ENCODE peak calls at places on chromosomes 12 and 14, in six cellular contexts. Z is activated T-cell treated with anti-CD3 and anti-CD28 coated beads, Interleukin-2, amount 50 U/mL, for 48 hours; O is neuronal stem cell; L is activated T-helper 1 cell treated with anti-CD3 and anti-CD28 coated beads, Interleukin-12 subunit alpha, Interleukin-12 subunit beta, Interleukin-2, Interleukin-4 antibody, amounts not matched to agents 30 ng/mL and 10 ng/mL and 1 ng/mL, durations not matched to agents 14 hours and 24 hours and 36 hours; G is astrocyte of the spinal cord; C is OCI-LY7. H is an unnamed sample.

GRCh38 chr12:28378749-28379148 is 188.5 kb downstream of the CCDC91 start:
- DNase-seq in O (no peak), C (no peak), G (peak; percentile 91), L (no peak), Z (no peak), H (no peak)

GRCh38 chr14:91380610-91381371 is 36.8 kb downstream of the CCDC88C start:
- DNase-seq in O (no peak), Z (no peak), G (peak; percentile 74), C (peak; percentile 45), L (no peak), H (no peak)

GRCh38 chr12:124772467-124773170 is 91.0 kb downstream of the SCARB1 start:
- DNase-seq in O (no peak), Z (no peak), C (no peak), L (no peak), G (no peak), H (no peak)

GRCh38 chr14:90510208-90510607 is 113.4 kb downstream of the CALM1 start:
- DNase-seq in C (no peak), G (no peak), O (no peak), L (no peak), Z (no peak), H (no peak)

GRCh38 chr12:27555316-27555715 is 31.3 kb downstream of the PPFIBP1 start:
- DNase-seq in C (no peak), L (no peak), Z (no peak), G (no peak), O (no peak), H (no peak)

GRCh38 chr12:79250186-79250585 is 385.6 kb downstream of the SYT1 start:
- DNase-seq in L (no peak), C (no peak), O (no peak), Z (no peak), G (peak; percentile 26), H (no peak)

GRCh38 chr12:95721320-95721719 is 69.2 kb downstream of the NTN4 start:
- DNase-seq in C (no peak), L (no peak), O (no peak), Z (no peak), G (no peak), H (no peak)

GRCh38 chr12:48980953-48981756 is 3.0 kb downstream of the WNT1 start:
- DNase-seq in L (peak; percentile 45), Z (peak; percentile 33), O (no peak), C (no peak), G (no peak), H (no peak)

GRCh38 chr12:65911321-65911720 is 87.0 kb downstream of the HMGA2 start:
- DNase-seq in C (no peak), Z (no peak), L (no peak), G (peak; percentile 53), O (no peak), H (no peak)

GRCh38 chr12:64029013-64029857 is 184.7 kb downstream of the SRGAP1 start:
- DNase-seq in Z (no peak), O (no peak), L (no peak), G (no peak), C (no peak), H (no peak)

GRCh38 chr12:42696424-42697149 is 107.0 kb upstream of the PRICKLE1 start:
- DNase-seq in O (no peak), G (peak; percentile 24), C (no peak), Z (no peak), L (no peak), H (no peak)

GRCh38 chr12:32171211-32171610 is 64.6 kb downstream of the BICD1 start:
- DNase-seq in C (no peak), G (no peak), Z (no peak), O (no peak), L (no peak), H (no peak)

GRCh38 chr12:131919051-131919347 is 10.1 kb upstream of the PUS1 start:
- DNase-seq in Z (no peak), L (no peak), O (no peak), G (no peak), C (no peak), H (no peak)

GRCh38 chr14:73758392-73759182 is 44.4 kb upstream of the PNMA1 start:
- DNase-seq in C (peak; percentile 85), G (peak; percentile 69), Z (peak; percentile 84), O (no peak), L (peak; percentile 64), H (peak; percentile 63)